ENCODE peak calls at places on chromosomes 7 and 10, in four cellular contexts. One of them, this sample, is unnamed.

GRCh38 chr10:230758-231157 is 95.5 kb downstream of the ZMYND11 start:
- DNase-seq in NCI-H2081: no peak
- DNase-seq in testis: no peak
- DNase-seq in AG09309: no peak
- DNase-seq in this sample: no peak

GRCh38 chr10:73762915-73763314 is 18.7 kb downstream of the SEC24C start:
- DNase-seq in testis: no peak
- DNase-seq in AG09309: no peak
- DNase-seq in NCI-H2081: no peak
- DNase-seq in this sample: no peak

GRCh38 chr7:111827863-111828504 is 265.7 kb upstream of the IMMP2L start:
- DNase-seq in AG09309: no peak
- DNase-seq in NCI-H2081: no peak
- DNase-seq in testis: no peak
- DNase-seq in this sample: peak; percentile 13

GRCh38 chr10:22345301-22346086 is at the start of gene SPAG6:
- DNase-seq in AG09309: no peak
- DNase-seq in testis: peak; percentile 96
- DNase-seq in NCI-H2081: peak; percentile 48
- DNase-seq in this sample: no peak

GRCh38 chr10:26621889-26622681 is 75.4 kb upstream of the PDSS1 start:
- DNase-seq in testis: peak; percentile 37
- DNase-seq in NCI-H2081: no peak
- DNase-seq in AG09309: no peak
- DNase-seq in this sample: no peak

GRCh38 chr7:79668292-79668691 is 214.8 kb upstream of the MAGI2 start:
- DNase-seq in NCI-H2081: no peak
- DNase-seq in AG09309: no peak
- DNase-seq in testis: no peak
- DNase-seq in this sample: no peak

GRCh38 chr10:93198401-93199175 is 124.9 kb downstream of the CYP26A1 start:
- DNase-seq in NCI-H2081: no peak
- DNase-seq in testis: peak; percentile 26
- DNase-seq in AG09309: no peak
- DNase-seq in this sample: no peak

GRCh38 chr7:151117565-151117964 is 31.3 kb downstream of the AGAP3 start:
- DNase-seq in NCI-H2081: no peak
- DNase-seq in AG09309: no peak
- DNase-seq in testis: no peak
- DNase-seq in this sample: no peak

GRCh38 chr7:17302575-17303142 is 4.2 kb downstream of the AHR start:
- DNase-seq in AG09309: no peak
- DNase-seq in testis: no peak
- DNase-seq in NCI-H2081: peak; percentile 32
- DNase-seq in this sample: no peak

GRCh38 chr7:34362621-34363020 is 295.4 kb upstream of the NPSR1 start:
- DNase-seq in testis: no peak
- DNase-seq in AG09309: no peak
- DNase-seq in NCI-H2081: no peak
- DNase-seq in this sample: no peak

GRCh38 chr7:129438839-129439640 is 4.8 kb downstream of the STRIP2 start:
- DNase-seq in AG09309: no peak
- DNase-seq in NCI-H2081: no peak
- DNase-seq in testis: no peak
- DNase-seq in this sample: peak; percentile 60

GRCh38 chr7:123460616-123461015 is 73.8 kb downstream of the IQUB start:
- DNase-seq in testis: no peak
- DNase-seq in NCI-H2081: no peak
- DNase-seq in AG09309: no peak
- DNase-seq in this sample: peak; percentile 37

GRCh38 chr10:34016541-34016940 is 682.1 kb upstream of the NRP1 start:
- DNase-seq in NCI-H2081: no peak
- DNase-seq in testis: no peak
- DNase-seq in AG09309: no peak
- DNase-seq in this sample: no peak

GRCh38 chr10:47025253-47025539 is 114.0 kb downstream of the PTPN20 start:
- DNase-seq in NCI-H2081: no peak
- DNase-seq in testis: no peak
- DNase-seq in AG09309: no peak
- DNase-seq in this sample: no peak

GRCh38 chr7:148142660-148143248 is 447.8 kb upstream of the C7orf33 start:
- DNase-seq in testis: peak; percentile 54
- DNase-seq in NCI-H2081: peak; percentile 64
- DNase-seq in AG09309: peak; percentile 17
- DNase-seq in this sample: peak; percentile 50

GRCh38 chr10:11186330-11186729 is 168.7 kb downstream of the CELF2 start:
- DNase-seq in AG09309: no peak
- DNase-seq in testis: no peak
- DNase-seq in NCI-H2081: no peak
- DNase-seq in this sample: no peak